ENCODE peak calls at places on chromosome 6, in four cellular contexts. One of them, this sample, is unnamed.

GRCh38 chr6:18412644-18413043 is 25.5 kb downstream of the RNF144B start:
- DNase-seq in H1: no peak
- DNase-seq in HepG2: no peak
- DNase-seq in GM12878: no peak
- DNase-seq in this sample: no peak

GRCh38 chr6:157017861-157018260 is 240.7 kb downstream of the ARID1B start:
- DNase-seq in H1: no peak
- DNase-seq in GM12878: no peak
- DNase-seq in HepG2: no peak
- DNase-seq in this sample: no peak

GRCh38 chr6:1701668-1702353 is 92.1 kb downstream of the FOXC1 start:
- DNase-seq in H1: no peak
- DNase-seq in HepG2: no peak
- DNase-seq in GM12878: no peak
- DNase-seq in this sample: no peak

GRCh38 chr6:81105998-81106397 is 646.5 kb downstream of the TENT5A start:
- DNase-seq in H1: no peak
- DNase-seq in GM12878: no peak
- DNase-seq in HepG2: no peak
- DNase-seq in this sample: no peak

GRCh38 chr6:43952746-43953145 is 174.5 kb downstream of the MRPL14 start:
- DNase-seq in GM12878: no peak
- DNase-seq in H1: no peak
- DNase-seq in HepG2: peak; percentile 29
- DNase-seq in this sample: no peak

GRCh38 chr6:100210138-100210872 is 216.3 kb upstream of the MCHR2 start:
- DNase-seq in GM12878: no peak
- DNase-seq in H1: no peak
- DNase-seq in HepG2: no peak
- DNase-seq in this sample: no peak

GRCh38 chr6:166957087-166957804 is 896 bp upstream of the RNASET2 start:
- DNase-seq in HepG2: peak; percentile 87
- DNase-seq in GM12878: no peak
- DNase-seq in H1: no peak
- DNase-seq in this sample: no peak

GRCh38 chr6:158024566-158025297 is 43.1 kb downstream of the SYNJ2 start:
- DNase-seq in HepG2: no peak
- DNase-seq in GM12878: no peak
- DNase-seq in H1: no peak
- DNase-seq in this sample: no peak

GRCh38 chr6:30842754-30843610 is 41.3 kb upstream of the DDR1 start:
- DNase-seq in GM12878: no peak
- DNase-seq in HepG2: no peak
- DNase-seq in H1: no peak
- DNase-seq in this sample: no peak

GRCh38 chr6:10552237-10552810 is 31.2 kb downstream of the GCNT2 start:
- DNase-seq in H1: no peak
- DNase-seq in GM12878: no peak
- DNase-seq in HepG2: no peak
- DNase-seq in this sample: no peak

GRCh38 chr6:9623985-9624384 is 790.9 kb downstream of the TFAP2A start:
- DNase-seq in GM12878: no peak
- DNase-seq in HepG2: no peak
- DNase-seq in H1: no peak
- DNase-seq in this sample: no peak

GRCh38 chr6:45504947-45505346 is 127.2 kb upstream of the SUPT3H start:
- DNase-seq in H1: no peak
- DNase-seq in GM12878: no peak
- DNase-seq in HepG2: no peak
- DNase-seq in this sample: peak; percentile 42

GRCh38 chr6:152206072-152206818 is 398.8 kb downstream of the ESR1 start:
- DNase-seq in HepG2: peak; percentile 17
- DNase-seq in H1: peak; percentile 15
- DNase-seq in GM12878: no peak
- DNase-seq in this sample: peak; percentile 9

GRCh38 chr6:56767892-56768531 is 125.3 kb upstream of the DST start:
- DNase-seq in HepG2: no peak
- DNase-seq in GM12878: no peak
- DNase-seq in H1: no peak
- DNase-seq in this sample: no peak

GRCh38 chr6:22785036-22785435 is 215.7 kb downstream of the HDGFL1 start:
- DNase-seq in GM12878: no peak
- DNase-seq in H1: no peak
- DNase-seq in HepG2: no peak
- DNase-seq in this sample: no peak

GRCh38 chr6:47854996-47855395 is 73.2 kb downstream of the OPN5 start:
- DNase-seq in HepG2: no peak
- DNase-seq in GM12878: no peak
- DNase-seq in H1: no peak
- DNase-seq in this sample: no peak

GRCh38 chr6:8219352-8219943 is 117.1 kb upstream of the EEF1E1 start:
- DNase-seq in HepG2: peak; percentile 53
- DNase-seq in H1: no peak
- DNase-seq in GM12878: no peak
- DNase-seq in this sample: no peak

GRCh38 chr6:56772737-56773184 is 130.1 kb upstream of the DST start:
- DNase-seq in H1: no peak
- DNase-seq in HepG2: no peak
- DNase-seq in GM12878: no peak
- DNase-seq in this sample: peak; percentile 32

GRCh38 chr6:113172531-113172966 is 684.6 kb upstream of the MARCKS start:
- DNase-seq in GM12878: no peak
- DNase-seq in HepG2: no peak
- DNase-seq in H1: no peak
- DNase-seq in this sample: no peak

GRCh38 chr6:145758086-145758485 is 22.8 kb upstream of the EPM2A start:
- DNase-seq in HepG2: no peak
- DNase-seq in H1: no peak
- DNase-seq in GM12878: no peak
- DNase-seq in this sample: no peak

GRCh38 chr6:37068523-37069270 is 63.2 kb downstream of the FGD2 start:
- DNase-seq in HepG2: no peak
- DNase-seq in H1: no peak
- DNase-seq in GM12878: no peak
- DNase-seq in this sample: no peak

GRCh38 chr6:149154137-149154900 is 163.2 kb upstream of the TAB2 start:
- DNase-seq in HepG2: no peak
- DNase-seq in H1: no peak
- DNase-seq in GM12878: no peak
- DNase-seq in this sample: no peak

GRCh38 chr6:46218457-46218856 is 47.7 kb upstream of the ENPP5 start:
- DNase-seq in GM12878: no peak
- DNase-seq in H1: no peak
- DNase-seq in HepG2: no peak
- DNase-seq in this sample: no peak

GRCh38 chr6:29818892-29819291 is 8.7 kb upstream of the HLA-G start:
- DNase-seq in GM12878: no peak
- DNase-seq in HepG2: no peak
- DNase-seq in H1: no peak
- DNase-seq in this sample: no peak

GRCh38 chr6:101614774-101615173 is 221.3 kb downstream of the GRIK2 start:
- DNase-seq in GM12878: no peak
- DNase-seq in HepG2: no peak
- DNase-seq in H1: peak; percentile 61
- DNase-seq in this sample: peak; percentile 80

GRCh38 chr6:137777299-137778075 is 89.6 kb upstream of the TNFAIP3 start:
- DNase-seq in HepG2: no peak
- DNase-seq in GM12878: no peak
- DNase-seq in H1: no peak
- DNase-seq in this sample: no peak

GRCh38 chr6:88377976-88378580 is 211.9 kb upstream of the CNR1 start:
- DNase-seq in GM12878: no peak
- DNase-seq in H1: no peak
- DNase-seq in HepG2: no peak
- DNase-seq in this sample: no peak

GRCh38 chr6:1612902-1613301 is 3.2 kb downstream of the FOXC1 start:
- DNase-seq in GM12878: no peak
- DNase-seq in H1: no peak
- DNase-seq in HepG2: no peak
- DNase-seq in this sample: no peak

GRCh38 chr6:137349856-137350830 is 131.0 kb upstream of the IFNGR1 start:
- DNase-seq in HepG2: peak; percentile 94
- DNase-seq in H1: no peak
- DNase-seq in GM12878: no peak
- DNase-seq in this sample: no peak

GRCh38 chr6:74731204-74731603 is 474.6 kb downstream of the COL12A1 start:
- DNase-seq in GM12878: no peak
- DNase-seq in HepG2: no peak
- DNase-seq in H1: no peak
- DNase-seq in this sample: no peak

GRCh38 chr6:65557224-65557623 is 149.8 kb downstream of the EYS start:
- DNase-seq in GM12878: no peak
- DNase-seq in H1: no peak
- DNase-seq in HepG2: no peak
- DNase-seq in this sample: no peak
- TF ChIP-seq SUZ12 in GM12878: no peak
- TF ChIP-seq SUZ12 in H1: no peak
- TF ChIP-seq SUZ12 in HepG2: no peak
- TF ChIP-seq SUZ12 in this sample: no peak

DNA sequence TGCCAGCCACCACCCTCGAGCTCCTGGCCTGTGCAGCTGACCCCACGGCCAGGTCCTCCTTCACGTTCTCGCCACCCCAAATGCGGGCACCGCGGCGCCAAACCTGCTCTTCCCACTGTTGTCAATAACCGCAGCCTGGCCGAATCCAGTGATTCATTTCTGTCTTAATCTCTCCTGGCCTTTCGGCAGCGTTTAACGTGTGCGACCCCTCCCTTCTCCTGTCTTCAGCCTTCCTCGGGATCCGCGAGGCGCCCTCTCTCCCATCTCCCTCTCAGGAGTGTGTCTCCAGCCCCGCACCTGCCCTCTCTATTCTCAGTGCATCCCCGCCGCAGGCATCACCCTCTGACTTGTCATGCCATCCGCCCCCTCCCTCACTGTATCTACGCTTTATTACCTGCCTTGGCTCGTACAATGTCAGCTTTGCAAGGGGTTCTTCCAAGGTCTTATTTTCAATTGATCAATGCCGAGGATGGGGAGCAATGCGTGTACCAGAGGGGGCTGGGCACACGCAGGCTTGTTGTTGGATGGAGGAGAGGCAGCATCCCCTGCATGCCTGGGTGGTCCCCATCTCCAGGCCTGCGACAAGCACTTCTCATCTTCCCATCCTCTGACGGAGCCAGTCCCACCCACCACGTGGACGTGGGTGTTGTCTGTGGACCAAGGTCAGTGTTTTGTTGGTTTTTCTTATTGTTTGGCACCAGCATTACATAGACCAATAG is 91.2 kb downstream of the THBS2 start:
- DNase-seq in GM12878: no peak
- DNase-seq in H1: no peak
- DNase-seq in HepG2: no peak
- DNase-seq in this sample: no peak
- TF ChIP-seq YY1 in GM12878: no peak
- TF ChIP-seq YY1 in H1: no peak
- TF ChIP-seq YY1 in HepG2: no peak
- TF ChIP-seq YY1 in this sample: no peak

GRCh38 chr6:168376811-168377480 is 57.4 kb upstream of the DACT2 start:
- DNase-seq in GM12878: no peak
- DNase-seq in H1: no peak
- DNase-seq in HepG2: no peak
- DNase-seq in this sample: no peak
- H3K9me3 ChIP-seq in GM12878: peaks cover 5% of the 10 kb centered on the region
- H3K9me3 ChIP-seq in H1: peaks cover 8% of the 10 kb centered on the region
- H3K9me3 ChIP-seq in HepG2: peaks cover 28% of the 10 kb centered on the region
- H3K9me3 ChIP-seq in this sample: peaks cover 19% of the 10 kb centered on the region

GRCh38 chr6:16257999-16258708 is 19.8 kb downstream of the GMPR start:
- DNase-seq in H1: no peak
- DNase-seq in HepG2: no peak
- DNase-seq in GM12878: no peak
- DNase-seq in this sample: no peak
- TF ChIP-seq SUZ12 in H1: no peak
- TF ChIP-seq SUZ12 in HepG2: no peak
- TF ChIP-seq SUZ12 in GM12878: no peak
- TF ChIP-seq SUZ12 in this sample: no peak

This sample was measured in NT2/D1.